ENCODE peak calls at places on chromosomes 12 and 14, in five cellular contexts. S, R, P, B and E are unnamed samples.

GRCh38 chr12:69406217-69406616 is 46.7 kb downstream of the YEATS4 start:
- DNase-seq in S (no peak), R (no peak), P (no peak), B (no peak), E (no peak)

GRCh38 chr14:79293482-79293881 is 917.8 kb downstream of the DIO2 start:
- DNase-seq in S (no peak), R (no peak), P (no peak), B (no peak), E (no peak)

GRCh38 chr12:101968770-101969169 is 91.4 kb downstream of the DRAM1 start:
- DNase-seq in S (no peak), R (no peak), P (no peak), B (no peak), E (no peak)

GRCh38 chr14:94536836-94537235 is 24.4 kb upstream of the SERPINA4 start:
- DNase-seq in S (no peak), R (no peak), P (no peak), B (no peak), E (no peak)

GRCh38 chr12:6104027-6104426 is 20.4 kb downstream of the VWF start:
- DNase-seq in S (no peak), R (no peak), P (no peak), B (no peak), E (no peak)

GRCh38 chr14:82403972-82404371 is 870.3 kb upstream of the SEL1L start:
- DNase-seq in S (no peak), R (no peak), P (no peak), B (no peak), E (no peak)

GRCh38 chr12:109912790-109913189 is 12.7 kb downstream of the TCHP start:
- DNase-seq in S (no peak), R (no peak), P (peak; percentile 29), B (no peak), E (no peak)

GRCh38 chr12:48615681-48616080 is 45.8 kb upstream of the LALBA start:
- DNase-seq in S (no peak), R (no peak), P (no peak), B (no peak), E (no peak)

GRCh38 chr14:71289536-71289935 is 382.3 kb downstream of the PCNX1 start:
- DNase-seq in S (no peak), R (no peak), P (no peak), B (no peak), E (no peak)

GRCh38 chr14:103688906-103689902 is 26.0 kb downstream of the XRCC3 start:
- DNase-seq in S (no peak), R (no peak), P (no peak), B (no peak), E (no peak)

GRCh38 chr12:57278465-57279453 is 27.8 kb upstream of the STAC3 start:
- DNase-seq in S (no peak), R (no peak), P (no peak), B (no peak), E (no peak)

GRCh38 chr12:57272337-57273151 is 21.6 kb upstream of the STAC3 start:
- DNase-seq in S (no peak), R (no peak), P (peak; percentile 63), B (no peak), E (no peak)

GRCh38 chr12:57273516-57273915 is 22.5 kb upstream of the STAC3 start:
- DNase-seq in S (no peak), R (no peak), P (no peak), B (no peak), E (no peak)

GRCh38 chr12:57280234-57281062 is 29.5 kb upstream of the STAC3 start:
- DNase-seq in S (peak; percentile 11), R (no peak), P (peak; percentile 73), B (peak; percentile 48), E (no peak)

DNA sequence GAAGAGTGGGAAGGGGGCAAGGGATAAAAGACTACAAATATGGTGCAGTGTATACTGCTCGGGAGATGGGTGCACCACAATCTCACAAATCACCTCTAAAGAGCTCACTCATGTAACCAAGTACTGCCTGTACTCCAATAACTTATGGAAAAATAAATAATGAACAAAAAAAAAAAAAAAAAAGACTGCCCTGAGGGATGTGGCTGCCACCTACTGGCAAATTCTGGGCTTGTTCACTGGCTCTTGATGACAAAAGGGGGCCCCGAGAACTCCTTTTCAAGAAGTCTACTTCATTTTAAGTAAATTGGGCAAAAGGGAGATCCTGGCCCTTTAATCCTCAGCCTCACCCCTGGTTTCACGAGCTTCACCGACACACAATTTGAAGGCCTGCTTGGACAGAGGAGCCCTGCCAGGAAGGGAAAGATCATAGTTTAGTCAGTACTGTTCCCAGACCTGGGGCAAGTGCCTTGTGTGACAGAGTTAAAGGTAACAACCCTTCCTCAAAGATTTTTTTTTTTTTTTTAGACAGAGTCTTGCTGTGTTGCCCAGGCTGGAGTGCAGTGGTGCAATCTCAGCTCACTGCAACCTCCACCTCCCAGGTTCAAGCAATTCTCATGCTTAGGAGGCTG is 26.1 kb upstream of the STAC3 start:
- DNase-seq in S (no peak), R (no peak), P (peak; percentile 49), B (peak; percentile 40), E (no peak)
- TF ChIP-seq CTCF in S (no peak), R (no peak), P (peak; percentile 48), B (no peak), E (peak; percentile 56)

DNA sequence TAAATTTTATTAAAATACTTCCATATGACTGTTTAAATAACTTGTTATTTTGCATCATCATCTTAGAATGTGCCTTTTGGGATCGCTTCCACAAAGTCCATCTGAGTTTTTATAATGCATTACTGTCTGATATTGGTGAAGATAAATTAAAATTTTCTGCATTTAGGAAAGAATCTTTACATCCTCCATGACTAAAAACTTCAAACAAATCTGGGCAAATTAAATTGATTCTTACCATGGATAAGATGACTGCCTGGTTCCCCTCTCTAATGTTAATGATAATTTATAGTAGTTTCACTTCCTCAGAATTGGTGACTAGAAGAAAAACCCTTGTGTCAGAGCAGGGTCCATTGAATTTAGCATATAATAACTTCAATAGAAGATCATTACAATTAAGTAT is 94.7 kb upstream of the SLC38A4 start:
- DNase-seq in S (no peak), R (no peak), P (no peak), B (no peak), E (no peak)
- H3K27ac ChIP-seq in S (no peak overlapping the region), R (no peak overlapping the region), P (no peak overlapping the region), B (no peak overlapping the region), E (no peak overlapping the region)

GRCh38 chr12:4962539-4963486 is 53.1 kb downstream of the KCNA1 start:
- DNase-seq in S (no peak), R (no peak), P (no peak), B (no peak), E (no peak)
- H3K27me3 ChIP-seq in S (no peaks in the 10 kb centered on the region), R (peaks cover 7% of the 10 kb centered on the region), P (no peaks in the 10 kb centered on the region), B (no peaks in the 10 kb centered on the region), E (peaks cover 6% of the 10 kb centered on the region)

GRCh38 chr12:96578526-96579125 is 89.2 kb downstream of the CFAP54 start:
- DNase-seq in S (no peak), R (no peak), P (peak; percentile 56), B (no peak), E (no peak)
- TF ChIP-seq CTCF in S (peak; percentile 18), R (no peak), P (peak; percentile 39), B (peak; percentile 41), E (no peak)

GRCh38 chr14:91310620-91311283 is 66.2 kb upstream of the GPR68 start:
- DNase-seq in S (no peak), R (no peak), P (no peak), B (no peak), E (no peak)
- H3K27ac ChIP-seq in S (no peak overlapping the region), R (no peak overlapping the region), P (no peak overlapping the region), B (no peak overlapping the region), E (no peak overlapping the region)

DNA sequence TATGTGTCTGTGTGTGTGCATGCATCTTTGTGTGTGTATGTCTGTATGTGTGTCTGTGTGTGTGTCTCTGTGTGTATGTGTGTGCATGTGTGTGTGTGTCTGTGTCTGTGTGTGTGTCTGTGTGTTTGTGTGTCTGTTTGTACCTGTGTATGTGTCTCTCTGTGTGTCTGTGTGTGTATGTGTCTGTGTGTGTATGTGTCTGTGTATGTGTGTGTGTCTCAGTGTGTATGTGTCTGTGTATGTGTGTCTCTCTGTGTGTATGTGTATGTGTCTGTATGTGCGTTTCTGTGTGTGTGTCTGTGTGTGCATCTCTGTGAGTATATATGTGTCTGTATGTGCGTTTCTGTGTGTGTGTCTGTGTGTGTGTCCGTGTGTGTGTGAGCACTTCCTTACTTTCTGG is 39.6 kb upstream of the SMOC1 start:
- DNase-seq in S (no peak), R (no peak), P (no peak), B (no peak), E (no peak)
- H3K27me3 ChIP-seq in S (no peaks in the 10 kb centered on the region), R (peaks cover 4% of the 10 kb centered on the region), P (peaks cover 4% of the 10 kb centered on the region), B (no peaks in the 10 kb centered on the region), E (no peaks in the 10 kb centered on the region)

DNA sequence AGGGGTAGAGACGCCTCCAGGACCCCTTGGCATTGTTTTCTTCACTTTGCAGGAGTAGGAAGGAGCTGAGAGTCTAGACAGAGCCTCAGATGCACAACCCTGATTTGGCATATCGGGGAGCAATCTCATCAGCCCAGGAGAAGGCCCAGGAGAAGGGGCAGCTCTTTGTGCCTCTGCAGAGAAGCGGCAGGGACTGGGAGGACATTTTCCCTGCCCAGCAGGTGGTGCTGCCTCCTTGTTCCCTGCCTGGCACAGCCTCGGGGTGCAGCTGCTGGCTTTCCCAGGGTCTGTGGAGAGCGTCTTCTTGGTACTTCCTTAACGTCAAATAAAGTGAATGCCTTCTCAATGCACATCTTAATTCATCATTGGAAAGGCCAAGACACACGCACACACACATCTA is 419.5 kb downstream of the TMEM121 start:
- DNase-seq in S (no peak), R (no peak), P (no peak), B (peak; percentile 80), E (no peak)
- TF ChIP-seq CTCF in S (no peak), R (no peak), P (no peak), B (no peak), E (no peak)

GRCh38 chr12:123900898-123901376 is 71.7 kb downstream of the CCDC92 start:
- DNase-seq in S (no peak), R (no peak), P (no peak), B (no peak), E (no peak)
- H3K27ac ChIP-seq in S (no peak overlapping the region), R (no peak overlapping the region), P (no peak overlapping the region), B (no peak overlapping the region), E (no peak overlapping the region)

GRCh38 chr12:132480620-132481132 is 9.3 kb upstream of the FBRSL1 start:
- DNase-seq in S (no peak), R (no peak), P (no peak), B (no peak), E (no peak)
- H3K27me3 ChIP-seq in S (no peaks in the 10 kb centered on the region), R (peaks cover 35% of the 10 kb centered on the region), P (no peaks in the 10 kb centered on the region), B (no peaks in the 10 kb centered on the region), E (no peaks in the 10 kb centered on the region)

DNA sequence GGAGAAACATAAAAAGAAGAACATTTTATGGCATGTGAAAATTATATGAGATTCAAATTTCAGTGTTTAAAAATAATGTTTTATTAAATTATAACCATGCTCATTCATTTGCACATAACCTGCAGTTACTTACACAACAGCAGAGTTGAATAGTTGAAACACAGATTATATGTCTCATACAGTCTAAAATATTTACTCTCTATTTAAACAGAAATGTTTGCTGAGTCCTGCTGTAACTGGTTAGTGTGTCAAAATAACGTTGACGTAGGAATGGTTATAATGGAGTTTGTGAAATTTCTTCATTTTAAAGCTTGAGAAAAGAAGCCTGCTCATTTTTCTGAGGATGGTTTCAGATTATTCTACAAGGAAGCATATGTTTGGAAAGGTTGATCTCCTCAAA is 196.5 kb upstream of the GARIN2 start:
- DNase-seq in S (no peak), R (no peak), P (no peak), B (no peak), E (no peak)
- TF ChIP-seq CTCF in S (no peak), R (no peak), P (no peak), B (no peak), E (no peak)